ENCODE peak calls at places on chromosomes 3 and 15, in four cellular contexts. One of them, this sample, is unnamed.

GRCh38 chr3:182609575-182610156 is 183.6 kb upstream of the ATP11B start:
- DNase-seq in A549: no peak
- DNase-seq in BJ: no peak
- DNase-seq in kidney epithelial cell: no peak
- DNase-seq in this sample: no peak

GRCh38 chr3:7382293-7383033 is 521.5 kb downstream of the GRM7 start:
- DNase-seq in kidney epithelial cell: peak
- DNase-seq in BJ: no peak
- DNase-seq in A549: no peak
- DNase-seq in this sample: no peak

GRCh38 chr3:159319156-159319555 is 517.3 kb downstream of the MFSD1 start:
- DNase-seq in BJ: no peak
- DNase-seq in A549: no peak
- DNase-seq in kidney epithelial cell: no peak
- DNase-seq in this sample: no peak

GRCh38 chr15:88894819-88895767 is at the start of gene HAPLN3:
- DNase-seq in BJ: no peak
- DNase-seq in kidney epithelial cell: no peak
- DNase-seq in A549: peak
- DNase-seq in this sample: peak

GRCh38 chr3:147895509-147895908 is 486.3 kb downstream of the ZIC1 start:
- DNase-seq in A549: no peak
- DNase-seq in kidney epithelial cell: no peak
- DNase-seq in BJ: no peak
- DNase-seq in this sample: no peak

GRCh38 chr15:77421370-77421700 is 647 bp downstream of the HMG20A start:
- DNase-seq in BJ: no peak
- DNase-seq in kidney epithelial cell: no peak
- DNase-seq in A549: peak
- DNase-seq in this sample: peak

GRCh38 chr3:107619549-107619948 is 96.8 kb downstream of the BBX start:
- DNase-seq in kidney epithelial cell: no peak
- DNase-seq in A549: no peak
- DNase-seq in BJ: no peak
- DNase-seq in this sample: no peak

GRCh38 chr3:3227670-3228069 is 48.2 kb upstream of the CRBN start:
- DNase-seq in kidney epithelial cell: no peak
- DNase-seq in A549: no peak
- DNase-seq in BJ: no peak
- DNase-seq in this sample: no peak

GRCh38 chr15:33201376-33202189 is 7.1 kb upstream of the FMN1 start:
- DNase-seq in A549: peak
- DNase-seq in kidney epithelial cell: peak
- DNase-seq in BJ: no peak
- DNase-seq in this sample: peak

GRCh38 chr15:40232625-40233070 is 6.2 kb upstream of the PAK6 start:
- DNase-seq in A549: no peak
- DNase-seq in kidney epithelial cell: no peak
- DNase-seq in BJ: no peak
- DNase-seq in this sample: no peak

GRCh38 chr3:189143321-189143720 is 28.4 kb upstream of the TPRG1 start:
- DNase-seq in A549: no peak
- DNase-seq in kidney epithelial cell: no peak
- DNase-seq in BJ: no peak
- DNase-seq in this sample: no peak

GRCh38 chr15:51281368-51281967 is 56.9 kb downstream of the CYP19A1 start:
- DNase-seq in A549: peak
- DNase-seq in kidney epithelial cell: peak
- DNase-seq in BJ: no peak
- DNase-seq in this sample: no peak

GRCh38 chr15:69253156-69253555 is 45.6 kb upstream of the PAQR5 start:
- DNase-seq in kidney epithelial cell: peak
- DNase-seq in BJ: peak
- DNase-seq in A549: peak
- DNase-seq in this sample: no peak

GRCh38 chr3:139325551-139325950 is 18.3 kb upstream of the MRPS22 start:
- DNase-seq in A549: no peak
- DNase-seq in kidney epithelial cell: no peak
- DNase-seq in BJ: no peak
- DNase-seq in this sample: no peak

GRCh38 chr3:179451335-179452165 is at the start of gene GNB4:
- DNase-seq in BJ: no peak
- DNase-seq in kidney epithelial cell: peak
- DNase-seq in A549: peak
- DNase-seq in this sample: peak

GRCh38 chr3:181880339-181880738 is 168.6 kb downstream of the SOX2 start:
- DNase-seq in BJ: no peak
- DNase-seq in kidney epithelial cell: no peak
- DNase-seq in A549: no peak
- DNase-seq in this sample: no peak

GRCh38 chr3:123028233-123028828 is 768 bp upstream of the SEMA5B start:
- DNase-seq in kidney epithelial cell: peak
- DNase-seq in BJ: no peak
- DNase-seq in A549: peak
- DNase-seq in this sample: peak

GRCh38 chr3:136752046-136752326 is 192 bp downstream of the STAG1 start:
- DNase-seq in A549: no peak
- DNase-seq in BJ: no peak
- DNase-seq in kidney epithelial cell: no peak
- DNase-seq in this sample: peak

GRCh38 chr15:67178569-67179210 is 75.8 kb downstream of the AAGAB start:
- DNase-seq in A549: no peak
- DNase-seq in BJ: peak
- DNase-seq in kidney epithelial cell: peak
- DNase-seq in this sample: no peak

GRCh38 chr3:13839766-13840340 is 40.0 kb downstream of the WNT7A start:
- DNase-seq in A549: no peak
- DNase-seq in kidney epithelial cell: no peak
- DNase-seq in BJ: no peak
- DNase-seq in this sample: no peak

GRCh38 chr3:171374260-171374659 is 85.9 kb downstream of the TNIK start:
- DNase-seq in kidney epithelial cell: no peak
- DNase-seq in A549: no peak
- DNase-seq in BJ: no peak
- DNase-seq in this sample: no peak

GRCh38 chr3:113574213-113574612 is 41.9 kb downstream of the SIDT1 start:
- DNase-seq in kidney epithelial cell: no peak
- DNase-seq in BJ: no peak
- DNase-seq in A549: no peak
- DNase-seq in this sample: no peak

GRCh38 chr15:57505949-57506391 is 85.7 kb upstream of the MYZAP start:
- DNase-seq in BJ: peak
- DNase-seq in A549: no peak
- DNase-seq in kidney epithelial cell: peak
- DNase-seq in this sample: no peak

GRCh38 chr3:128936341-128936740 is 56.9 kb downstream of the ACAD9 start:
- DNase-seq in A549: no peak
- DNase-seq in BJ: no peak
- DNase-seq in kidney epithelial cell: no peak
- DNase-seq in this sample: no peak

GRCh38 chr3:128942161-128942952 is 51.5 kb downstream of the CFAP92 start:
- DNase-seq in A549: no peak
- DNase-seq in BJ: no peak
- DNase-seq in kidney epithelial cell: no peak
- DNase-seq in this sample: no peak

GRCh38 chr3:128935922-128936321 is 56.5 kb downstream of the ACAD9 start:
- DNase-seq in kidney epithelial cell: no peak
- DNase-seq in BJ: no peak
- DNase-seq in A549: no peak
- DNase-seq in this sample: no peak

GRCh38 chr3:128945041-128945877 is 48.6 kb downstream of the CFAP92 start:
- DNase-seq in BJ: no peak
- DNase-seq in A549: no peak
- DNase-seq in kidney epithelial cell: no peak
- DNase-seq in this sample: no peak

GRCh38 chr3:128940252-128940651 is 53.6 kb downstream of the CFAP92 start:
- DNase-seq in A549: no peak
- DNase-seq in kidney epithelial cell: no peak
- DNase-seq in BJ: no peak
- DNase-seq in this sample: no peak
- TF ChIP-seq CTCF in A549: no peak
- TF ChIP-seq CTCF in kidney epithelial cell: no peak
- TF ChIP-seq CTCF in BJ: no peak
- TF ChIP-seq CTCF in this sample: no peak

GRCh38 chr15:71098920-71099319 is 16.4 kb upstream of the THSD4 start:
- DNase-seq in kidney epithelial cell: no peak
- DNase-seq in BJ: no peak
- DNase-seq in A549: no peak
- DNase-seq in this sample: no peak
- TF ChIP-seq CTCF in kidney epithelial cell: no peak
- TF ChIP-seq CTCF in BJ: no peak
- TF ChIP-seq CTCF in A549: no peak
- TF ChIP-seq CTCF in this sample: no peak

DNA sequence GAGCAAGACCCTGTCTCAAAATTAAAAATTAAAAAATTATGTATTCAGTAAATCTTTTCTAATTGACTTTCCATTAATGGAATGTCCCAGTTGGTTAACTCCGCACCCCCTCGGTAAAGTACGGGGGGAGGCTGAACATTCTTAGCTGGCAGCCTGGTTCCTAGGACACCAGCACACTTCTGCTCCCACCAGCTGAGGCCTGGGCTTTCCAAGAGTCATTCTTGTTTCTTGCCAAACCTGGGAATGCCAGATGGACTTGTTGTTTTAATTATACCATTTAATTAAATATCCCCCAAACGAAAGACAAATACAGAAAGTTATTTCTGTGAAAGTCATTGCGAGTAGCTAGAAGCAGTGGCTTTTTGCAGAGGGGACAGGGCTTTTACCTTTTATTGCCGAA is 179.4 kb downstream of the VGLL4 start:
- DNase-seq in A549: no peak
- DNase-seq in BJ: no peak
- DNase-seq in kidney epithelial cell: no peak
- DNase-seq in this sample: no peak
- TF ChIP-seq CTCF in A549: no peak
- TF ChIP-seq CTCF in BJ: no peak
- TF ChIP-seq CTCF in kidney epithelial cell: no peak
- TF ChIP-seq CTCF in this sample: no peak

GRCh38 chr15:84826369-84826823 is 9.2 kb downstream of the ALPK3 start:
- DNase-seq in BJ: no peak
- DNase-seq in A549: peak
- DNase-seq in kidney epithelial cell: no peak
- DNase-seq in this sample: no peak
- TF ChIP-seq CTCF in BJ: peak
- TF ChIP-seq CTCF in A549: peak
- TF ChIP-seq CTCF in kidney epithelial cell: peak
- TF ChIP-seq CTCF in this sample: peak

GRCh38 chr15:70433583-70434288 is 329.6 kb downstream of the UACA start:
- DNase-seq in A549: no peak
- DNase-seq in BJ: no peak
- DNase-seq in kidney epithelial cell: no peak
- DNase-seq in this sample: no peak
- TF ChIP-seq CTCF in A549: no peak
- TF ChIP-seq CTCF in BJ: no peak
- TF ChIP-seq CTCF in kidney epithelial cell: no peak
- TF ChIP-seq CTCF in this sample: no peak

DNA sequence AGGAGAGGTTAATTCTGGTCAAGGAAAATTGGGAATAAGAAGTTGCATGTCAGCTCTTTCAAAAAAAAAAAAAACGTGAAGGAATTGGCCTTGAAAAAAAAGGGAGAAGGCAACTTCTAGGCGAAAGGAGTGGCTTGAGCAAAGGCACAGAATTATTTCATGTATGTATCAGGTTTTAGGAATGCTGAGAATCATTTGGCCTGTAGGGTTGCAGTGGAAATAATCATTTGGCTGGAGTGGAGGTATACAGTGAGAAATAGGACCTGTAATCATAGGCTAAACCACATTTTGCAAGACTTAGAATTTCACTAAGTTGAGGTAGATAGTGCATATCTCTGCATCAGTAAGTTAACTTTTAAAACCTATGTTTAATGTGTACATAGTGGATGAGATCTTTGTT is 54.9 kb downstream of the EPHA6 start:
- DNase-seq in kidney epithelial cell: no peak
- DNase-seq in BJ: no peak
- DNase-seq in A549: no peak
- DNase-seq in this sample: no peak
- TF ChIP-seq CTCF in kidney epithelial cell: no peak
- TF ChIP-seq CTCF in BJ: no peak
- TF ChIP-seq CTCF in A549: no peak
- TF ChIP-seq CTCF in this sample: no peak